ENCODE peak calls at places on chromosomes 12 and 14, in seven cellular contexts. U is SJCRH30; B is CD8-positive, alpha-beta memory T cell; V is K562; K is mammary epithelial cell; F is H7; X is MM.1S. L is an unnamed sample.

GRCh38 chr12:130957304-130957621 is 3.6 kb downstream of the ADGRD1 start:
- DNase-seq in U (no peak), B (no peak), V (no peak), K (no peak), F (no peak), X (no peak), L (no peak)

GRCh38 chr14:76473381-76474263 is 97.7 kb downstream of the ESRRB start:
- DNase-seq in U (peak; percentile 23), B (no peak), V (no peak), K (no peak), F (peak; percentile 88), X (no peak), L (no peak)

GRCh38 chr14:55556929-55557623 is 22.9 kb upstream of the KTN1 start:
- DNase-seq in U (peak; percentile 98), B (no peak), V (no peak), K (peak; percentile 91), F (no peak), X (no peak), L (peak; percentile 82)

GRCh38 chr12:55142896-55143870 is 17.0 kb downstream of the OR9K2 start:
- DNase-seq in U (peak; percentile 39), B (peak; percentile 5), V (peak; percentile 56), K (peak; percentile 44), F (peak; percentile 21), X (peak; percentile 70), L (peak; percentile 31)

GRCh38 chr12:42976122-42976521 is 386.6 kb upstream of the PRICKLE1 start:
- DNase-seq in U (no peak), B (no peak), V (no peak), K (no peak), F (no peak), X (no peak), L (no peak)

GRCh38 chr14:81447018-81447770 is 47.1 kb upstream of the STON2 start:
- DNase-seq in U (peak; percentile 30), B (no peak), V (no peak), K (no peak), F (no peak), X (no peak), L (no peak)

GRCh38 chr14:104393898-104394605 is 185.5 kb upstream of the C14orf180 start:
- DNase-seq in U (peak; percentile 27), B (peak; percentile 78), V (no peak), K (no peak), F (peak; percentile 27), X (peak; percentile 31), L (no peak)

GRCh38 chr14:90412058-90412457 is 15.2 kb downstream of the CALM1 start:
- DNase-seq in U (no peak), B (no peak), V (no peak), K (no peak), F (no peak), X (no peak), L (no peak)

GRCh38 chr12:113465808-113466769 is 5.6 kb downstream of the LHX5 start:
- DNase-seq in U (no peak), B (no peak), V (no peak), K (no peak), F (peak; percentile 69), X (no peak), L (no peak)

GRCh38 chr12:42958271-42958674 is 368.7 kb upstream of the PRICKLE1 start:
- DNase-seq in U (no peak), B (no peak), V (no peak), K (peak; percentile 13), F (no peak), X (no peak), L (peak; percentile 65)

GRCh38 chr14:42192659-42193425 is 586.2 kb downstream of the LRFN5 start:
- DNase-seq in U (no peak), B (no peak), V (no peak), K (peak; percentile 66), F (no peak), X (no peak), L (peak; percentile 62)

GRCh38 chr14:96757456-96757855 is 39.7 kb upstream of the VRK1 start:
- DNase-seq in U (no peak), B (no peak), V (no peak), K (no peak), F (no peak), X (no peak), L (no peak)

GRCh38 chr12:77965790-77966189 is 135.1 kb downstream of the NAV3 start:
- DNase-seq in U (no peak), B (no peak), V (no peak), K (no peak), F (no peak), X (no peak), L (no peak)

GRCh38 chr12:48985901-48986300 is 7.8 kb downstream of the WNT1 start:
- DNase-seq in U (no peak), B (no peak), V (no peak), K (no peak), F (peak; percentile 23), X (no peak), L (no peak)

GRCh38 chr12:48988030-48988649 is 10.0 kb downstream of the WNT1 start:
- DNase-seq in U (peak; percentile 78), B (peak; percentile 61), V (peak; percentile 80), K (no peak), F (peak; percentile 92), X (peak; percentile 64), L (peak; percentile 56)

GRCh38 chr12:48982397-48983080 is 4.4 kb downstream of the WNT1 start:
- DNase-seq in U (peak; percentile 86), B (no peak), V (no peak), K (no peak), F (peak; percentile 15), X (no peak), L (no peak)

GRCh38 chr12:48986720-48987291 is 8.7 kb downstream of the WNT1 start:
- DNase-seq in U (no peak), B (no peak), V (no peak), K (no peak), F (peak; percentile 57), X (no peak), L (no peak)

DNA sequence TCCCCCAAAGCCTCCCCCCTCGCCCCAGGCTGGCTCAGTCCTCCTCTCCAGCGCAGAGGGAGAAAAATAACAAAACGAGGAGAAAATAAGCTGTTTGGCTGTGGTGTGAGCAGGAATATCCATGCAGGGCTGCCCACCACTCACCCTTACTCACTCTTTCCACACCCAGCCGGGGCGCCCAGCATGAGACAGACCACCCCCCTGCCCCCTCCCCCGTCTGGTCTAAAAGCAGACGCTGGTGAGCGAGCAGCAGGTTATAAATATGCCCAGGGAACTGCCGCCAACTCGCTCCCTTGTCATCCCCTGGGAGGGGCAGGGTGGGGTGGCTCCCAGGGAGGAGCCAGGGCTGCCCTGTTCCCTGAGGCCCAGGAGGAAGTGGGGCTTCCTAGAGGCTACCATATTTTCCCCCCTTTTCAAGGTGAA is 7.4 kb downstream of the WNT1 start:
- DNase-seq in U (no peak), B (no peak), V (no peak), K (no peak), F (peak; percentile 61), X (no peak), L (no peak)
- H3K27me3 ChIP-seq in U (no peaks in the 10 kb centered on the region), B (no peaks in the 10 kb centered on the region), V (peaks cover 64% of the 10 kb centered on the region), K (peaks cover 18% of the 10 kb centered on the region), F (peaks cover 73% of the 10 kb centered on the region), X (peaks cover 71% of the 10 kb centered on the region), L (peaks cover 26% of the 10 kb centered on the region)

GRCh38 chr14:68089146-68089715 is 269.7 kb downstream of the RAD51B start:
- DNase-seq in U (peak; percentile 49), B (no peak), V (no peak), K (no peak), F (no peak), X (no peak), L (no peak)
- H3K4me3 ChIP-seq in U (no peak overlapping the region), B (no peak overlapping the region), V (no peak overlapping the region), K (no peak overlapping the region), F (no peak overlapping the region), X (no peak overlapping the region), L (no peak overlapping the region)

DNA sequence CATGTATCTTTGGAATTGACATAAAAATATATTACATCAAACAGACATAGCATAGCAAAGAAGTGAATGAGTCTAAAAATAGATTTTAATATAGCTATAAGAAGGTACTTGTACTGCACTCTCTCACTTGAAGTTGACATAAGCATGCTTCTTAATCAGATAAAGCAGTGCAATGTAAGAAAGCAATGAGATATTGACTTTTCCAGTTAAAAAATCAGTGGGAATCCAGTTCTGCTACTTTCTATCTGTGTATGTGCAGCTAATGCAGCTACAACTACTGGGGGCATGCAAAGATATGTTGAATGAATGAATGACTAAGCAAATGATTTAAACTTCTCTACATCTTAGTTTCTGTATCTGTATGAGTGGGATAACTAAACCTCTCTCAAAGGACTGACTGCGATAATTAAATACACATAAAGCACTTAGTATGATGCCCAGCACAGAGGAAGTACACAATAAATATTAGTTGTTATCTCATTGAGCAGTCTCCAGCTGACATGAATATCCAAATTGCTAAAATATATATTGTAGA is 10.3 kb downstream of the WASHC3 start:
- DNase-seq in U (no peak), B (no peak), V (no peak), K (no peak), F (no peak), X (no peak), L (no peak)
- H3K36me3 ChIP-seq in U (peaks cover 2% of the 10 kb centered on the region), B (peaks cover 30% of the 10 kb centered on the region), V (peaks cover 3% of the 10 kb centered on the region), K (peaks cover 1% of the 10 kb centered on the region), F (no peaks in the 10 kb centered on the region), X (no peaks in the 10 kb centered on the region), L (no peaks in the 10 kb centered on the region)

DNA sequence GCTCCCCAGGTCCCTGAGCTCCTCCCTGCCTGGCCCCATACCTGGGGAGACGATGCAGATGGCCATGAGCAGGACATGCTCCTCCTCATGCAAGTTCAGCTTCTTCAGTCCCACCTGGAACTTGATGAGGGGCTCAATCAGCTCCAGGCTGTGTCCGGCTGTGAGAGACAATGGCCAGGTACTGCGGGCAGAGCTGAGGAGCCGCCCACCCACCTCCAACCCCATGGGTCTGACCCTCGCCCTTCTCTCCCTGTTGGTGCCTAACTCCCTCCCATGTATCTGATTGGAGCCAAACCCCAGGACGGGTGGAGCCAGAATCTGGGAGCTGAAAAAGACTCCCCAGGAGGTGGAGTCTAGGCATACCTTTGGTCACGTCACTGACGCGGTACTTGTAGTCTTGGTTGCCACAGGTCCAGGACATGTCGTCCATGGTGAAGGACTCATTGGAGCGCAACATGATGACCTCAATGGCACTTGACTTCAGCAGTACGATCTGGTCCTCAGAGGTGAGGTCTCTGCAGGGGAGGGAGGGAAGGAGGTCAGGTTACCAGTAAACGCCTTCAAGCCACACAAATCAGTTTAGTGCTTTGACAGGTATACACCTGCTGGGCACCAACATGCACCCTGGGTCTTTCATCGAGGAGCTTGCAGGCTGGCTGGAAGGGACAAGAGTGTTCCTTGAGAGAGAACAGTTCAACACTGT is 26.7 kb upstream of the HDAC7 start:
- DNase-seq in U (no peak), B (no peak), V (no peak), K (no peak), F (no peak), X (no peak), L (no peak)
- H3K27me3 ChIP-seq in U (peaks cover 19% of the 10 kb centered on the region), B (no peaks in the 10 kb centered on the region), V (peaks cover 6% of the 10 kb centered on the region), K (no peaks in the 10 kb centered on the region), F (peaks cover 1% of the 10 kb centered on the region), X (no peaks in the 10 kb centered on the region), L (no peaks in the 10 kb centered on the region)

DNA sequence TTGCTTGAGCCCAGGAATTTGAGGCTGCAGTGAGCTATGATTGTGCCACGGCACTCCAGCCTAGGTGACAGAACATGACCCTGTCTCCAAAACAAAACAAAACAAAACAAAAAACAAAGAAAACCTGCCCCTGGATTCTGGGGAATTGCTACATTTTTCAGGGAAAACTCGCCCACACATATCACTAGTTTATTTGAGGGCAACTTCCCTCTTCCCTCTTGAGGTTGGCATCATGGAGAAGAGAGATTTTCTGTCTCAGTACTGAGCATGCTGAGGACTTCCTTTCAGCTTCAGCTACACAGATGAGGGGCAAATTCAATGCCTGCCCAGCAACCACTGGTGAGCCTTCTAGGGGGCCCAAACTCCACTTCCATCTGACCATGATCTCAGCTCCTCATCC is 63.2 kb upstream of the SCN8A start:
- DNase-seq in U (no peak), B (no peak), V (no peak), K (no peak), F (no peak), X (no peak), L (no peak)
- H3K4me3 ChIP-seq in U (no peak overlapping the region), B (no peak overlapping the region), V (no peak overlapping the region), K (no peak overlapping the region), F (no peak overlapping the region), X (no peak overlapping the region), L (no peak overlapping the region)

GRCh38 chr14:23093993-23094665 is 807 bp downstream of the ACIN1 start:
- DNase-seq in U (no peak), B (no peak), V (no peak), K (peak; percentile 16), F (peak; percentile 93), X (no peak), L (no peak)
- H3K36me3 ChIP-seq in U (peaks cover 42% of the 10 kb centered on the region), B (peaks cover 46% of the 10 kb centered on the region), V (peaks cover 68% of the 10 kb centered on the region), K (peaks cover 42% of the 10 kb centered on the region), F (peaks cover 37% of the 10 kb centered on the region), X (no peaks in the 10 kb centered on the region), L (peaks cover 38% of the 10 kb centered on the region)

L was measured in MG63.